ENCODE peak calls at places on chromosomes 5 and 9, in eight cellular contexts. X, N, O, Q, P, L, B and Z are unnamed samples.

GRCh38 chr5:75951158-75951557 is 132.0 kb upstream of the SV2C start:
- DNase-seq in X (no peak), N (no peak), O (no peak), Q (no peak), P (no peak), L (no peak), B (no peak), Z (no peak)

GRCh38 chr9:87088192-87088591 is 140.9 kb upstream of the GAS1 start:
- DNase-seq in X (no peak), N (no peak), O (no peak), Q (no peak), P (no peak), L (no peak), B (no peak), Z (no peak)

GRCh38 chr5:107476783-107477182 is 194.0 kb downstream of the EFNA5 start:
- DNase-seq in X (no peak), N (no peak), O (no peak), Q (no peak), P (no peak), L (no peak), B (no peak), Z (no peak)

GRCh38 chr5:181167814-181168488 is 20.6 kb downstream of the OR2V2 start:
- DNase-seq in X (peak), N (no peak), O (no peak), Q (peak), P (no peak), L (no peak), B (no peak), Z (peak)

GRCh38 chr5:172659909-172660628 is 19.0 kb downstream of the NEURL1B start:
- DNase-seq in X (peak), N (no peak), O (no peak), Q (peak), P (no peak), L (peak), B (no peak), Z (peak)

GRCh38 chr5:172490739-172491461 is 36.6 kb upstream of the SH3PXD2B start:
- DNase-seq in X (no peak), N (no peak), O (no peak), Q (no peak), P (no peak), L (no peak), B (no peak), Z (no peak)

GRCh38 chr5:175885813-175886212 is 14.4 kb downstream of the CPLX2 start:
- DNase-seq in X (no peak), N (no peak), O (no peak), Q (no peak), P (no peak), L (no peak), B (no peak), Z (no peak)

GRCh38 chr5:120919017-120919416 is 454.9 kb downstream of the PRR16 start:
- DNase-seq in X (no peak), N (no peak), O (peak), Q (no peak), P (no peak), L (peak), B (no peak), Z (no peak)

GRCh38 chr5:3212869-3213268 is 382.8 kb upstream of the IRX1 start:
- DNase-seq in X (no peak), N (no peak), O (no peak), Q (no peak), P (no peak), L (no peak), B (no peak), Z (no peak)

GRCh38 chr5:6850033-6850432 is 136.8 kb downstream of the TENT4A start:
- DNase-seq in X (no peak), N (no peak), O (no peak), Q (no peak), P (no peak), L (no peak), B (no peak), Z (no peak)

GRCh38 chr5:1772634-1773033 is 27.0 kb downstream of the MRPL36 start:
- DNase-seq in X (no peak), N (no peak), O (no peak), Q (no peak), P (no peak), L (peak), B (no peak), Z (no peak)